ENCODE peak calls at places on chromosomes 3 and 15, in eight cellular contexts. One of them, this sample, is unnamed.

GRCh38 chr15:72203507-72203837 is 5.9 kb upstream of the GRAMD2A start:
- DNase-seq in ACHN: peak; percentile 93
- DNase-seq in type B pancreatic cell: no peak
- DNase-seq in amniotic stem cell: peak; percentile 67
- DNase-seq in endodermal cell: peak; percentile 37
- DNase-seq in GM04504: peak; percentile 76
- DNase-seq in cardiac fibroblast: peak; percentile 59
- DNase-seq in HT1080: peak; percentile 77
- DNase-seq in this sample: peak; percentile 64

GRCh38 chr15:67063689-67064606 is 1.5 kb upstream of the SMAD3 start:
- DNase-seq in ACHN: no peak
- DNase-seq in type B pancreatic cell: no peak
- DNase-seq in amniotic stem cell: no peak
- DNase-seq in endodermal cell: peak; percentile 93
- DNase-seq in GM04504: no peak
- DNase-seq in cardiac fibroblast: no peak
- DNase-seq in HT1080: no peak
- DNase-seq in this sample: no peak

GRCh38 chr15:42090781-42091180 is 3.6 kb downstream of the PLA2G4D start:
- DNase-seq in ACHN: no peak
- DNase-seq in type B pancreatic cell: no peak
- DNase-seq in amniotic stem cell: no peak
- DNase-seq in endodermal cell: no peak
- DNase-seq in GM04504: no peak
- DNase-seq in cardiac fibroblast: no peak
- DNase-seq in HT1080: no peak
- DNase-seq in this sample: no peak

GRCh38 chr15:80945605-80946004 is 44.0 kb downstream of the MESD start:
- DNase-seq in ACHN: no peak
- DNase-seq in type B pancreatic cell: no peak
- DNase-seq in amniotic stem cell: no peak
- DNase-seq in endodermal cell: no peak
- DNase-seq in GM04504: no peak
- DNase-seq in cardiac fibroblast: no peak
- DNase-seq in HT1080: no peak
- DNase-seq in this sample: no peak

GRCh38 chr3:79140718-79141117 is 627.1 kb downstream of the ROBO1 start:
- DNase-seq in ACHN: no peak
- DNase-seq in type B pancreatic cell: no peak
- DNase-seq in amniotic stem cell: peak; percentile 30
- DNase-seq in endodermal cell: no peak
- DNase-seq in GM04504: peak; percentile 37
- DNase-seq in cardiac fibroblast: peak; percentile 94
- DNase-seq in HT1080: peak; percentile 17
- DNase-seq in this sample: peak; percentile 7

GRCh38 chr3:46910166-46910760 is 32.7 kb downstream of the PTH1R start:
- DNase-seq in ACHN: no peak
- DNase-seq in type B pancreatic cell: no peak
- DNase-seq in amniotic stem cell: no peak
- DNase-seq in endodermal cell: no peak
- DNase-seq in GM04504: no peak
- DNase-seq in cardiac fibroblast: no peak
- DNase-seq in HT1080: no peak
- DNase-seq in this sample: no peak

GRCh38 chr15:100783296-100783695 is 96.3 kb upstream of the ALDH1A3 start:
- DNase-seq in ACHN: no peak
- DNase-seq in type B pancreatic cell: peak; percentile 44
- DNase-seq in amniotic stem cell: no peak
- DNase-seq in endodermal cell: peak; percentile 13
- DNase-seq in GM04504: no peak
- DNase-seq in cardiac fibroblast: no peak
- DNase-seq in HT1080: no peak
- DNase-seq in this sample: no peak

GRCh38 chr3:148789156-148789555 is 38.5 kb upstream of the CPB1 start:
- DNase-seq in ACHN: no peak
- DNase-seq in type B pancreatic cell: no peak
- DNase-seq in amniotic stem cell: peak; percentile 48
- DNase-seq in endodermal cell: no peak
- DNase-seq in GM04504: no peak
- DNase-seq in cardiac fibroblast: peak; percentile 35
- DNase-seq in HT1080: no peak
- DNase-seq in this sample: no peak

GRCh38 chr15:81301815-81302399 is 22.0 kb downstream of the STARD5 start:
- DNase-seq in ACHN: no peak
- DNase-seq in type B pancreatic cell: no peak
- DNase-seq in amniotic stem cell: no peak
- DNase-seq in endodermal cell: no peak
- DNase-seq in GM04504: no peak
- DNase-seq in cardiac fibroblast: no peak
- DNase-seq in HT1080: no peak
- DNase-seq in this sample: no peak

GRCh38 chr15:77186518-77187095 is 115.7 kb upstream of the TSPAN3 start:
- DNase-seq in ACHN: peak; percentile 10
- DNase-seq in type B pancreatic cell: no peak
- DNase-seq in amniotic stem cell: no peak
- DNase-seq in endodermal cell: no peak
- DNase-seq in GM04504: no peak
- DNase-seq in cardiac fibroblast: peak; percentile 61
- DNase-seq in HT1080: no peak
- DNase-seq in this sample: no peak

GRCh38 chr3:179653106-179653776 is 401 bp downstream of the USP13 start:
- DNase-seq in ACHN: peak; percentile 61
- DNase-seq in type B pancreatic cell: peak; percentile 79
- DNase-seq in amniotic stem cell: peak; percentile 62
- DNase-seq in endodermal cell: peak; percentile 89
- DNase-seq in GM04504: peak; percentile 60
- DNase-seq in cardiac fibroblast: peak; percentile 79
- DNase-seq in HT1080: peak; percentile 72
- DNase-seq in this sample: no peak

GRCh38 chr3:165491487-165491886 is 295.3 kb upstream of the SLITRK3 start:
- DNase-seq in ACHN: no peak
- DNase-seq in type B pancreatic cell: no peak
- DNase-seq in amniotic stem cell: no peak
- DNase-seq in endodermal cell: no peak
- DNase-seq in GM04504: no peak
- DNase-seq in cardiac fibroblast: peak; percentile 52
- DNase-seq in HT1080: peak; percentile 10
- DNase-seq in this sample: no peak

GRCh38 chr15:72813345-72814004 is 29.9 kb upstream of the ADPGK start:
- DNase-seq in ACHN: no peak
- DNase-seq in type B pancreatic cell: no peak
- DNase-seq in amniotic stem cell: no peak
- DNase-seq in endodermal cell: peak; percentile 56
- DNase-seq in GM04504: no peak
- DNase-seq in cardiac fibroblast: no peak
- DNase-seq in HT1080: no peak
- DNase-seq in this sample: no peak

GRCh38 chr3:191387441-191388077 is 57.2 kb upstream of the UTS2B start:
- DNase-seq in ACHN: no peak
- DNase-seq in type B pancreatic cell: no peak
- DNase-seq in amniotic stem cell: no peak
- DNase-seq in endodermal cell: no peak
- DNase-seq in GM04504: no peak
- DNase-seq in cardiac fibroblast: peak; percentile 49
- DNase-seq in HT1080: no peak
- DNase-seq in this sample: no peak

GRCh38 chr3:41144631-41145030 is 54.7 kb upstream of the CTNNB1 start:
- DNase-seq in ACHN: no peak
- DNase-seq in type B pancreatic cell: no peak
- DNase-seq in amniotic stem cell: no peak
- DNase-seq in endodermal cell: no peak
- DNase-seq in GM04504: no peak
- DNase-seq in cardiac fibroblast: no peak
- DNase-seq in HT1080: no peak
- DNase-seq in this sample: no peak

GRCh38 chr15:69862540-69862939 is 235.2 kb downstream of the TLE3 start:
- DNase-seq in ACHN: no peak
- DNase-seq in type B pancreatic cell: no peak
- DNase-seq in amniotic stem cell: no peak
- DNase-seq in endodermal cell: no peak
- DNase-seq in GM04504: no peak
- DNase-seq in cardiac fibroblast: peak; percentile 14
- DNase-seq in HT1080: no peak
- DNase-seq in this sample: no peak